ENCODE peak calls at places on chromosome 21, in four cellular contexts. One of them, this sample, is unnamed.

GRCh38 chr21:43864806-43865470 is at the start of gene AGPAT3:
- DNase-seq in MM.1S: peak
- DNase-seq in fibroblast of pulmonary artery: no peak
- DNase-seq in right lobe of liver: no peak
- DNase-seq in this sample: no peak

GRCh38 chr21:44946254-44947041 is 6.6 kb downstream of the SLX9 start:
- DNase-seq in fibroblast of pulmonary artery: no peak
- DNase-seq in right lobe of liver: no peak
- DNase-seq in MM.1S: no peak
- DNase-seq in this sample: no peak

GRCh38 chr21:45297329-45297728 is 9.6 kb upstream of the POFUT2 start:
- DNase-seq in MM.1S: no peak
- DNase-seq in right lobe of liver: peak
- DNase-seq in fibroblast of pulmonary artery: no peak
- DNase-seq in this sample: no peak

GRCh38 chr21:26513212-26513611 is 59.9 kb downstream of the CYYR1 start:
- DNase-seq in MM.1S: no peak
- DNase-seq in right lobe of liver: no peak
- DNase-seq in fibroblast of pulmonary artery: peak
- DNase-seq in this sample: peak

GRCh38 chr21:35593000-35593502 is 467.3 kb downstream of the SETD4 start:
- DNase-seq in right lobe of liver: no peak
- DNase-seq in MM.1S: no peak
- DNase-seq in fibroblast of pulmonary artery: peak
- DNase-seq in this sample: peak

GRCh38 chr21:38505654-38506523 is 7.6 kb upstream of the ERG start:
- DNase-seq in right lobe of liver: no peak
- DNase-seq in fibroblast of pulmonary artery: peak
- DNase-seq in MM.1S: peak
- DNase-seq in this sample: peak

GRCh38 chr21:45029298-45029967 is 44.9 kb upstream of the ADARB1 start:
- DNase-seq in right lobe of liver: no peak
- DNase-seq in fibroblast of pulmonary artery: peak
- DNase-seq in MM.1S: no peak
- DNase-seq in this sample: peak

GRCh38 chr21:46286668-46286982 is 483 bp downstream of the YBEY start:
- DNase-seq in MM.1S: no peak
- DNase-seq in fibroblast of pulmonary artery: no peak
- DNase-seq in right lobe of liver: no peak
- DNase-seq in this sample: peak

GRCh38 chr21:34195365-34195764 is 122.0 kb downstream of the MRPS6 start:
- DNase-seq in right lobe of liver: no peak
- DNase-seq in MM.1S: no peak
- DNase-seq in fibroblast of pulmonary artery: no peak
- DNase-seq in this sample: no peak

GRCh38 chr21:14762734-14763694 is 216.9 kb upstream of the SAMSN1 start:
- DNase-seq in fibroblast of pulmonary artery: no peak
- DNase-seq in MM.1S: peak
- DNase-seq in right lobe of liver: no peak
- DNase-seq in this sample: no peak

GRCh38 chr21:34009193-34009592 is 64.2 kb upstream of the MRPS6 start:
- DNase-seq in right lobe of liver: no peak
- DNase-seq in MM.1S: no peak
- DNase-seq in fibroblast of pulmonary artery: no peak
- DNase-seq in this sample: no peak

GRCh38 chr21:29647353-29647781 is 292.4 kb downstream of the GRIK1 start:
- DNase-seq in fibroblast of pulmonary artery: peak
- DNase-seq in MM.1S: no peak
- DNase-seq in right lobe of liver: no peak
- DNase-seq in this sample: peak

GRCh38 chr21:38277501-38278111 is 20.8 kb downstream of the KCNJ15 start:
- DNase-seq in fibroblast of pulmonary artery: peak
- DNase-seq in MM.1S: no peak
- DNase-seq in right lobe of liver: no peak
- DNase-seq in this sample: peak

GRCh38 chr21:44831227-44831626 is 13.4 kb upstream of the SUMO3 start:
- DNase-seq in right lobe of liver: no peak
- DNase-seq in MM.1S: no peak
- DNase-seq in fibroblast of pulmonary artery: no peak
- DNase-seq in this sample: no peak

GRCh38 chr21:39189857-39190604 is 6.8 kb upstream of the PSMG1 start:
- DNase-seq in fibroblast of pulmonary artery: no peak
- DNase-seq in MM.1S: no peak
- DNase-seq in right lobe of liver: no peak
- DNase-seq in this sample: peak

GRCh38 chr21:36835383-36835795 is 131.1 kb downstream of the HLCS start:
- DNase-seq in fibroblast of pulmonary artery: no peak
- DNase-seq in right lobe of liver: no peak
- DNase-seq in MM.1S: no peak
- DNase-seq in this sample: no peak

GRCh38 chr21:14046401-14046800 is 164.4 kb downstream of the LIPI start:
- DNase-seq in fibroblast of pulmonary artery: no peak
- DNase-seq in MM.1S: no peak
- DNase-seq in right lobe of liver: no peak
- DNase-seq in this sample: peak

GRCh38 chr21:34640858-34641257 is 25.9 kb upstream of the RCAN1 start:
- DNase-seq in fibroblast of pulmonary artery: peak
- DNase-seq in MM.1S: no peak
- DNase-seq in right lobe of liver: no peak
- DNase-seq in this sample: peak

GRCh38 chr21:22855581-22855980 is 1857.4 kb downstream of the NCAM2 start:
- DNase-seq in right lobe of liver: no peak
- DNase-seq in fibroblast of pulmonary artery: no peak
- DNase-seq in MM.1S: no peak
- DNase-seq in this sample: no peak

GRCh38 chr21:43816611-43817071 is 27.3 kb downstream of the RRP1 start:
- DNase-seq in right lobe of liver: no peak
- DNase-seq in MM.1S: no peak
- DNase-seq in fibroblast of pulmonary artery: no peak
- DNase-seq in this sample: no peak

GRCh38 chr21:22096314-22096713 is 1098.1 kb downstream of the NCAM2 start:
- DNase-seq in fibroblast of pulmonary artery: no peak
- DNase-seq in MM.1S: no peak
- DNase-seq in right lobe of liver: no peak
- DNase-seq in this sample: no peak

GRCh38 chr21:34795152-34796141 is 126.7 kb downstream of the CLIC6 start:
- DNase-seq in MM.1S: no peak
- DNase-seq in fibroblast of pulmonary artery: peak
- DNase-seq in right lobe of liver: peak
- DNase-seq in this sample: peak

GRCh38 chr21:36887983-36888382 is 78.5 kb downstream of the HLCS start:
- DNase-seq in right lobe of liver: no peak
- DNase-seq in fibroblast of pulmonary artery: no peak
- DNase-seq in MM.1S: no peak
- DNase-seq in this sample: no peak

GRCh38 chr21:44483288-44484237 is 28.3 kb downstream of the LRRC3 start:
- DNase-seq in fibroblast of pulmonary artery: no peak
- DNase-seq in MM.1S: no peak
- DNase-seq in right lobe of liver: no peak
- DNase-seq in this sample: peak

GRCh38 chr21:25578070-25578961 is 29.0 kb downstream of the MRPL39 start:
- DNase-seq in MM.1S: no peak
- DNase-seq in right lobe of liver: no peak
- DNase-seq in fibroblast of pulmonary artery: no peak
- DNase-seq in this sample: peak

GRCh38 chr21:43718872-43719747 is at the start of gene PDXK:
- DNase-seq in right lobe of liver: peak
- DNase-seq in MM.1S: peak
- DNase-seq in fibroblast of pulmonary artery: peak
- DNase-seq in this sample: peak

GRCh38 chr21:45255381-45256020 is 32.2 kb downstream of the POFUT2 start:
- DNase-seq in MM.1S: peak
- DNase-seq in fibroblast of pulmonary artery: no peak
- DNase-seq in right lobe of liver: peak
- DNase-seq in this sample: no peak

GRCh38 chr21:34112316-34113033 is 39.1 kb downstream of the MRPS6 start:
- DNase-seq in right lobe of liver: no peak
- DNase-seq in fibroblast of pulmonary artery: no peak
- DNase-seq in MM.1S: no peak
- DNase-seq in this sample: no peak

GRCh38 chr21:19507682-19508260 is 1104.2 kb upstream of the TMPRSS15 start:
- DNase-seq in right lobe of liver: no peak
- DNase-seq in MM.1S: peak
- DNase-seq in fibroblast of pulmonary artery: peak
- DNase-seq in this sample: peak

GRCh38 chr21:45294509-45295291 is 7.0 kb upstream of the POFUT2 start:
- DNase-seq in fibroblast of pulmonary artery: peak
- DNase-seq in MM.1S: no peak
- DNase-seq in right lobe of liver: peak
- DNase-seq in this sample: peak

GRCh38 chr21:26835027-26835713 is 10.0 kb downstream of the ADAMTS1 start:
- DNase-seq in fibroblast of pulmonary artery: peak
- DNase-seq in MM.1S: no peak
- DNase-seq in right lobe of liver: no peak
- DNase-seq in this sample: peak

GRCh38 chr21:33991091-33991490 is 75.5 kb upstream of the ATP5PO start:
- DNase-seq in MM.1S: no peak
- DNase-seq in right lobe of liver: no peak
- DNase-seq in fibroblast of pulmonary artery: no peak
- DNase-seq in this sample: no peak

GRCh38 chr21:31140025-31140424 is 101.7 kb upstream of the KRTAP19-8 start:
- DNase-seq in fibroblast of pulmonary artery: no peak
- DNase-seq in MM.1S: no peak
- DNase-seq in right lobe of liver: no peak
- DNase-seq in this sample: no peak

GRCh38 chr21:31135536-31136184 is 97.4 kb upstream of the KRTAP19-8 start:
- DNase-seq in MM.1S: no peak
- DNase-seq in right lobe of liver: no peak
- DNase-seq in fibroblast of pulmonary artery: no peak
- DNase-seq in this sample: no peak

GRCh38 chr21:31133243-31133830 is 95.1 kb upstream of the KRTAP19-8 start:
- DNase-seq in MM.1S: peak
- DNase-seq in fibroblast of pulmonary artery: no peak
- DNase-seq in right lobe of liver: no peak
- DNase-seq in this sample: no peak

GRCh38 chr21:31137951-31138350 is 99.7 kb upstream of the KRTAP19-8 start:
- DNase-seq in right lobe of liver: no peak
- DNase-seq in MM.1S: no peak
- DNase-seq in fibroblast of pulmonary artery: no peak
- DNase-seq in this sample: no peak

DNA sequence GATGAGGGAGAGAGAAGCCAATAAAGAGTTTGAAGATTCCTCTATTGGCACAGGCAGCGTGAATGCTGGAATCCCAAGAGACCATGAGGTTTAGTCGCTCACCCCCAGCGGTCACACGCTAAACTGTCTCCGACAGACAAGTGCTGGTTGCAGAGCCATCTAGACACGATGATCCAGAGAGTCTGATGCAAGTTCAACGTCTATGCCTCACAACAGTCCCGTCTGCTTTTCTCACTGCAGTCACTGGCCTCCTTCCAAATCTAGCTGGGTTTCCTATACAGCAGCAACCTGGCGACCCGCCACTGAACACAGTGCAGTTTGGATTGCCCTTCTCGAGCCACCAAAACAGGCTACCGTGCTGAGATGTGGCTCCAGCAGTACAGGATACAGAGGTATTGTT is 98.6 kb upstream of the KRTAP19-8 start:
- DNase-seq in right lobe of liver: no peak
- DNase-seq in fibroblast of pulmonary artery: peak
- DNase-seq in MM.1S: no peak
- DNase-seq in this sample: peak
- TF ChIP-seq CTCF in right lobe of liver: no peak
- TF ChIP-seq CTCF in fibroblast of pulmonary artery: peak
- TF ChIP-seq CTCF in MM.1S: no peak
- TF ChIP-seq CTCF in this sample: no peak

DNA sequence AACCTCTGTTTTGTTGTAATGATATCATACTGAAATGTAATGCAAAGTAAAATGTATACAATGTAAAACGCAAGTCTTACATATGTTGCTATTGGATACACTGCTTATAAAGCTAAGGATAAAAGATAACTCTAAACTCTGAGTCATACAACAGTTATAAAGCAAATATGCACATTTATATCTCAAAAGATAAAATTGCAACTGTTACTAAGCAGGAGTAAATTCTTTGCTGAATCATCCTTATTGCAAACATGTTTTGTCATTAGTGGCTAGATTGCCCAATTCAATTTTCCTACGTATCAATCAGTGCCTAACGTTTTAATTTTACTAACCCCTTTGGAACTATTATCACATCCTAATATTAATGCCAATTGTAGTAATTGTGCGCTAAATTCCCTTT is 762.9 kb downstream of the LTN1 start:
- DNase-seq in fibroblast of pulmonary artery: peak
- DNase-seq in MM.1S: no peak
- DNase-seq in right lobe of liver: no peak
- DNase-seq in this sample: peak
- H3K4me3 ChIP-seq in fibroblast of pulmonary artery: no peak
- H3K4me3 ChIP-seq in MM.1S: no peak
- H3K4me3 ChIP-seq in right lobe of liver: no peak
- H3K4me3 ChIP-seq in this sample: no peak

GRCh38 chr21:42369821-42370220 is 3.5 kb upstream of the TFF1 start:
- DNase-seq in right lobe of liver: no peak
- DNase-seq in MM.1S: no peak
- DNase-seq in fibroblast of pulmonary artery: no peak
- DNase-seq in this sample: no peak
- TF ChIP-seq CTCF in right lobe of liver: no peak
- TF ChIP-seq CTCF in MM.1S: no peak
- TF ChIP-seq CTCF in fibroblast of pulmonary artery: no peak
- TF ChIP-seq CTCF in this sample: no peak

GRCh38 chr21:41760411-41760810 is 6.4 kb downstream of the RIPK4 start:
- DNase-seq in MM.1S: no peak
- DNase-seq in right lobe of liver: no peak
- DNase-seq in fibroblast of pulmonary artery: no peak
- DNase-seq in this sample: no peak
- H3K4me3 ChIP-seq in MM.1S: no peak
- H3K4me3 ChIP-seq in right lobe of liver: no peak
- H3K4me3 ChIP-seq in fibroblast of pulmonary artery: no peak
- H3K4me3 ChIP-seq in this sample: no peak

This sample was measured in fibroblast of mammary gland.